ENCODE peak calls at places on chromosome 6, in ten cellular contexts. Z, D, S, L, H, V, K, P, N and M are unnamed samples.

GRCh38 chr6:130853555-130854183 is 26.5 kb downstream of the SMLR1 start:
- DNase-seq in Z (no peak), D (no peak), S (peak; percentile 62), L (peak; percentile 36), H (no peak), V (no peak), K (no peak), P (no peak), N (no peak), M (no peak)

GRCh38 chr6:83767033-83767432 is 58.1 kb upstream of the SNAP91 start:
- DNase-seq in Z (no peak), D (peak; percentile 2), S (no peak), L (no peak), H (no peak), V (no peak), K (no peak), P (no peak), N (no peak), M (no peak)

GRCh38 chr6:33452496-33452895 is 1.9 kb upstream of the ZBTB9 start:
- DNase-seq in Z (no peak), D (no peak), S (no peak), L (no peak), H (no peak), V (no peak), K (no peak), P (no peak), N (no peak), M (no peak)

GRCh38 chr6:157982297-157982579 is 575 bp downstream of the SYNJ2 start:
- DNase-seq in Z (no peak), D (peak; percentile 54), S (peak; percentile 58), L (peak; percentile 30), H (peak; percentile 19), V (peak; percentile 69), K (peak; percentile 57), P (no peak), N (peak; percentile 82), M (peak; percentile 28)

GRCh38 chr6:108622601-108623335 is 62.1 kb downstream of the FOXO3 start:
- DNase-seq in Z (no peak), D (no peak), S (peak; percentile 82), L (peak; percentile 96), H (no peak), V (peak; percentile 82), K (no peak), P (peak; percentile 87), N (no peak), M (no peak)

GRCh38 chr6:167898673-167899311 is 72.1 kb downstream of the AFDN start:
- DNase-seq in Z (no peak), D (peak; percentile 28), S (peak; percentile 56), L (peak; percentile 71), H (no peak), V (no peak), K (peak; percentile 78), P (no peak), N (no peak), M (no peak)

GRCh38 chr6:87184762-87185250 is 29.4 kb downstream of the ZNF292 start:
- DNase-seq in Z (no peak), D (no peak), S (no peak), L (no peak), H (no peak), V (no peak), K (no peak), P (no peak), N (no peak), M (no peak)

GRCh38 chr6:10478187-10479040 is 42.7 kb upstream of the GCNT2 start:
- DNase-seq in Z (no peak), D (peak; percentile 63), S (peak; percentile 67), L (peak; percentile 65), H (no peak), V (no peak), K (no peak), P (no peak), N (no peak), M (peak; percentile 17)

GRCh38 chr6:69422474-69422873 is 374.3 kb downstream of the LMBRD1 start:
- DNase-seq in Z (no peak), D (no peak), S (no peak), L (no peak), H (no peak), V (no peak), K (peak; percentile 25), P (no peak), N (no peak), M (no peak)

GRCh38 chr6:54717849-54718455 is 128.6 kb upstream of the FAM83B start:
- DNase-seq in Z (peak; percentile 5), D (peak; percentile 71), S (peak; percentile 31), L (peak; percentile 63), H (peak; percentile 3), V (no peak), K (peak; percentile 44), P (peak; percentile 69), N (peak; percentile 52), M (no peak)

GRCh38 chr6:101181006-101181405 is 212.5 kb upstream of the GRIK2 start:
- DNase-seq in Z (no peak), D (no peak), S (no peak), L (no peak), H (no peak), V (no peak), K (no peak), P (no peak), N (no peak), M (no peak)

GRCh38 chr6:90015883-90016282 is 121.6 kb downstream of the GJA10 start:
- DNase-seq in Z (no peak), D (no peak), S (no peak), L (no peak), H (no peak), V (no peak), K (no peak), P (no peak), N (no peak), M (no peak)

GRCh38 chr6:14910692-14911547 is 334.9 kb upstream of the JARID2 start:
- DNase-seq in Z (no peak), D (peak; percentile 89), S (no peak), L (no peak), H (no peak), V (peak; percentile 74), K (no peak), P (peak; percentile 71), N (no peak), M (peak; percentile 6)

GRCh38 chr6:22954749-22955385 is 385.5 kb downstream of the HDGFL1 start:
- DNase-seq in Z (no peak), D (no peak), S (no peak), L (peak; percentile 21), H (no peak), V (no peak), K (no peak), P (no peak), N (no peak), M (no peak)

GRCh38 chr6:43828711-43829110 is 58.7 kb downstream of the VEGFA start:
- DNase-seq in Z (no peak), D (peak; percentile 34), S (no peak), L (no peak), H (no peak), V (no peak), K (no peak), P (no peak), N (peak; percentile 55), M (no peak)

GRCh38 chr6:117615981-117616961 is 14.0 kb upstream of the GOPC start:
- DNase-seq in Z (peak; percentile 2), D (no peak), S (no peak), L (peak; percentile 7), H (peak; percentile 13), V (no peak), K (no peak), P (no peak), N (peak; percentile 82), M (peak; percentile 59)

GRCh38 chr6:87789198-87789899 is 87.3 kb upstream of the AKIRIN2 start:
- DNase-seq in Z (no peak), D (no peak), S (peak; percentile 68), L (peak; percentile 58), H (no peak), V (no peak), K (no peak), P (no peak), N (no peak), M (no peak)

GRCh38 chr6:167437888-167438484 is 113.1 kb downstream of the TTLL2 start:
- DNase-seq in Z (no peak), D (no peak), S (no peak), L (no peak), H (no peak), V (no peak), K (no peak), P (no peak), N (no peak), M (no peak)

GRCh38 chr6:111849298-111849697 is 24.0 kb downstream of the FYN start:
- DNase-seq in Z (no peak), D (no peak), S (no peak), L (no peak), H (no peak), V (no peak), K (no peak), P (no peak), N (no peak), M (no peak)

GRCh38 chr6:4085329-4085695 is 6.4 kb upstream of the FAM217A start:
- DNase-seq in Z (no peak), D (no peak), S (no peak), L (peak; percentile 14), H (no peak), V (no peak), K (no peak), P (no peak), N (no peak), M (no peak)

GRCh38 chr6:170181338-170181690 is 109.6 kb downstream of the DLL1 start:
- DNase-seq in Z (no peak), D (no peak), S (no peak), L (no peak), H (no peak), V (no peak), K (no peak), P (no peak), N (no peak), M (no peak)

GRCh38 chr6:6717953-6718352 is 129.4 kb downstream of the LY86 start:
- DNase-seq in Z (no peak), D (peak; percentile 26), S (no peak), L (no peak), H (no peak), V (no peak), K (no peak), P (no peak), N (no peak), M (no peak)

GRCh38 chr6:13398081-13398406 is 69.7 kb upstream of the TBC1D7 start:
- DNase-seq in Z (no peak), D (no peak), S (no peak), L (no peak), H (no peak), V (no peak), K (no peak), P (no peak), N (no peak), M (no peak)

GRCh38 chr6:18247002-18247401 is 17.3 kb downstream of the DEK start:
- DNase-seq in Z (no peak), D (no peak), S (no peak), L (no peak), H (no peak), V (no peak), K (no peak), P (no peak), N (no peak), M (no peak)

GRCh38 chr6:167272618-167273379 is 18.3 kb upstream of the UNC93A start:
- DNase-seq in Z (no peak), D (no peak), S (no peak), L (no peak), H (no peak), V (no peak), K (no peak), P (no peak), N (no peak), M (no peak)

GRCh38 chr6:4381379-4381778 is 246.0 kb upstream of the ECI2 start:
- DNase-seq in Z (no peak), D (no peak), S (no peak), L (peak; percentile 71), H (no peak), V (no peak), K (no peak), P (no peak), N (no peak), M (no peak)

GRCh38 chr6:2432258-2432657 is 186.9 kb upstream of the GMDS start:
- DNase-seq in Z (no peak), D (no peak), S (peak; percentile 84), L (peak; percentile 87), H (no peak), V (no peak), K (no peak), P (no peak), N (no peak), M (no peak)

GRCh38 chr6:136657629-136658028 is 107.4 kb upstream of the MAP7 start:
- DNase-seq in Z (no peak), D (no peak), S (no peak), L (no peak), H (no peak), V (no peak), K (no peak), P (no peak), N (no peak), M (no peak)